ENCODE peak calls at places on chromosome 5, in five cellular contexts. One of them, this sample, is unnamed.

GRCh38 chr5:173534031-173534430 is 82.4 kb downstream of the BOD1 start:
- DNase-seq in fibroblast of lung: no peak
- DNase-seq in AG04449: no peak
- DNase-seq in tibial nerve: no peak
- DNase-seq in GM10248: no peak
- DNase-seq in this sample: no peak

GRCh38 chr5:150081541-150082283 is 4.6 kb downstream of the CSF1R start:
- DNase-seq in fibroblast of lung: peak; percentile 35
- DNase-seq in AG04449: no peak
- DNase-seq in tibial nerve: peak; percentile 48
- DNase-seq in GM10248: peak; percentile 84
- DNase-seq in this sample: no peak

GRCh38 chr5:90226433-90227099 is 183.0 kb downstream of the CETN3 start:
- DNase-seq in fibroblast of lung: no peak
- DNase-seq in AG04449: no peak
- DNase-seq in tibial nerve: no peak
- DNase-seq in GM10248: no peak
- DNase-seq in this sample: no peak

GRCh38 chr5:92403308-92403707 is 1020.2 kb upstream of the ARRDC3 start:
- DNase-seq in fibroblast of lung: no peak
- DNase-seq in AG04449: no peak
- DNase-seq in tibial nerve: no peak
- DNase-seq in GM10248: no peak
- DNase-seq in this sample: no peak

GRCh38 chr5:1943481-1943880 is 60.8 kb upstream of the IRX4 start:
- DNase-seq in fibroblast of lung: no peak
- DNase-seq in AG04449: no peak
- DNase-seq in tibial nerve: no peak
- DNase-seq in GM10248: no peak
- DNase-seq in this sample: no peak

GRCh38 chr5:66958984-66959641 is 237.5 kb downstream of the CD180 start:
- DNase-seq in fibroblast of lung: peak; percentile 90
- DNase-seq in AG04449: peak; percentile 46
- DNase-seq in tibial nerve: peak; percentile 12
- DNase-seq in GM10248: no peak
- DNase-seq in this sample: no peak

GRCh38 chr5:43422143-43422542 is 10.0 kb upstream of the CCL28 start:
- DNase-seq in fibroblast of lung: peak; percentile 92
- DNase-seq in AG04449: no peak
- DNase-seq in tibial nerve: no peak
- DNase-seq in GM10248: no peak
- DNase-seq in this sample: no peak

GRCh38 chr5:157983906-157984551 is 125.1 kb upstream of the CLINT1 start:
- DNase-seq in fibroblast of lung: no peak
- DNase-seq in AG04449: no peak
- DNase-seq in tibial nerve: no peak
- DNase-seq in GM10248: no peak
- DNase-seq in this sample: no peak

GRCh38 chr5:178143901-178144300 is 9.8 kb downstream of the NHP2 start:
- DNase-seq in fibroblast of lung: no peak
- DNase-seq in AG04449: peak; percentile 17
- DNase-seq in tibial nerve: no peak
- DNase-seq in GM10248: no peak
- DNase-seq in this sample: no peak

GRCh38 chr5:72282878-72283277 is 37.2 kb downstream of the MRPS27 start:
- DNase-seq in fibroblast of lung: peak; percentile 69
- DNase-seq in AG04449: no peak
- DNase-seq in tibial nerve: no peak
- DNase-seq in GM10248: no peak
- DNase-seq in this sample: no peak

GRCh38 chr5:144191998-144192397 is 21.3 kb downstream of the KCTD16 start:
- DNase-seq in fibroblast of lung: peak; percentile 73
- DNase-seq in AG04449: no peak
- DNase-seq in tibial nerve: no peak
- DNase-seq in GM10248: peak; percentile 75
- DNase-seq in this sample: no peak

GRCh38 chr5:3734621-3735020 is 139.0 kb downstream of the IRX1 start:
- DNase-seq in fibroblast of lung: no peak
- DNase-seq in AG04449: no peak
- DNase-seq in tibial nerve: no peak
- DNase-seq in GM10248: no peak
- DNase-seq in this sample: no peak

GRCh38 chr5:147712583-147712982 is 69.9 kb downstream of the JAKMIP2 start:
- DNase-seq in fibroblast of lung: no peak
- DNase-seq in AG04449: no peak
- DNase-seq in tibial nerve: no peak
- DNase-seq in GM10248: no peak
- DNase-seq in this sample: no peak

GRCh38 chr5:160837749-160838593 is 14.0 kb downstream of the ATP10B start:
- DNase-seq in fibroblast of lung: no peak
- DNase-seq in AG04449: no peak
- DNase-seq in tibial nerve: no peak
- DNase-seq in GM10248: no peak
- DNase-seq in this sample: no peak

GRCh38 chr5:140966293-140967225 is at the start of gene PCDHAC2:
- DNase-seq in fibroblast of lung: peak; percentile 24
- DNase-seq in AG04449: no peak
- DNase-seq in tibial nerve: no peak
- DNase-seq in GM10248: no peak
- DNase-seq in this sample: no peak

GRCh38 chr5:90956511-90956910 is 397.9 kb downstream of the ADGRV1 start:
- DNase-seq in fibroblast of lung: no peak
- DNase-seq in AG04449: no peak
- DNase-seq in tibial nerve: no peak
- DNase-seq in GM10248: no peak
- DNase-seq in this sample: no peak

GRCh38 chr5:118919016-118919415 is 69.3 kb downstream of the DTWD2 start:
- DNase-seq in fibroblast of lung: no peak
- DNase-seq in AG04449: peak; percentile 3
- DNase-seq in tibial nerve: no peak
- DNase-seq in GM10248: no peak
- DNase-seq in this sample: no peak

GRCh38 chr5:56480305-56481146 is 247.4 kb upstream of the ANKRD55 start:
- DNase-seq in fibroblast of lung: peak; percentile 75
- DNase-seq in AG04449: no peak
- DNase-seq in tibial nerve: peak; percentile 58
- DNase-seq in GM10248: peak; percentile 35
- DNase-seq in this sample: no peak

GRCh38 chr5:33936004-33936380 is 194 bp upstream of the RXFP3 start:
- DNase-seq in fibroblast of lung: peak; percentile 69
- DNase-seq in AG04449: no peak
- DNase-seq in tibial nerve: peak; percentile 11
- DNase-seq in GM10248: peak; percentile 74
- DNase-seq in this sample: no peak

GRCh38 chr5:172498431-172499129 is 44.3 kb upstream of the SH3PXD2B start:
- DNase-seq in fibroblast of lung: no peak
- DNase-seq in AG04449: no peak
- DNase-seq in tibial nerve: peak; percentile 2
- DNase-seq in GM10248: peak; percentile 1
- DNase-seq in this sample: no peak

GRCh38 chr5:96023518-96023917 is 61.9 kb upstream of the ELL2 start:
- DNase-seq in fibroblast of lung: peak; percentile 87
- DNase-seq in AG04449: no peak
- DNase-seq in tibial nerve: no peak
- DNase-seq in GM10248: no peak
- DNase-seq in this sample: no peak

GRCh38 chr5:138440226-138441073 is 1.6 kb downstream of the REEP2 start:
- DNase-seq in fibroblast of lung: no peak
- DNase-seq in AG04449: no peak
- DNase-seq in tibial nerve: no peak
- DNase-seq in GM10248: no peak
- DNase-seq in this sample: no peak

GRCh38 chr5:138441221-138441620 is 2.4 kb downstream of the REEP2 start:
- DNase-seq in fibroblast of lung: no peak
- DNase-seq in AG04449: no peak
- DNase-seq in tibial nerve: no peak
- DNase-seq in GM10248: no peak
- DNase-seq in this sample: no peak

GRCh38 chr5:138439537-138440225 is 824 bp downstream of the REEP2 start:
- DNase-seq in fibroblast of lung: no peak
- DNase-seq in AG04449: no peak
- DNase-seq in tibial nerve: no peak
- DNase-seq in GM10248: no peak
- DNase-seq in this sample: no peak

GRCh38 chr5:138438003-138438723 is 694 bp upstream of the REEP2 start:
- DNase-seq in fibroblast of lung: no peak
- DNase-seq in AG04449: no peak
- DNase-seq in tibial nerve: no peak
- DNase-seq in GM10248: no peak
- DNase-seq in this sample: no peak

DNA sequence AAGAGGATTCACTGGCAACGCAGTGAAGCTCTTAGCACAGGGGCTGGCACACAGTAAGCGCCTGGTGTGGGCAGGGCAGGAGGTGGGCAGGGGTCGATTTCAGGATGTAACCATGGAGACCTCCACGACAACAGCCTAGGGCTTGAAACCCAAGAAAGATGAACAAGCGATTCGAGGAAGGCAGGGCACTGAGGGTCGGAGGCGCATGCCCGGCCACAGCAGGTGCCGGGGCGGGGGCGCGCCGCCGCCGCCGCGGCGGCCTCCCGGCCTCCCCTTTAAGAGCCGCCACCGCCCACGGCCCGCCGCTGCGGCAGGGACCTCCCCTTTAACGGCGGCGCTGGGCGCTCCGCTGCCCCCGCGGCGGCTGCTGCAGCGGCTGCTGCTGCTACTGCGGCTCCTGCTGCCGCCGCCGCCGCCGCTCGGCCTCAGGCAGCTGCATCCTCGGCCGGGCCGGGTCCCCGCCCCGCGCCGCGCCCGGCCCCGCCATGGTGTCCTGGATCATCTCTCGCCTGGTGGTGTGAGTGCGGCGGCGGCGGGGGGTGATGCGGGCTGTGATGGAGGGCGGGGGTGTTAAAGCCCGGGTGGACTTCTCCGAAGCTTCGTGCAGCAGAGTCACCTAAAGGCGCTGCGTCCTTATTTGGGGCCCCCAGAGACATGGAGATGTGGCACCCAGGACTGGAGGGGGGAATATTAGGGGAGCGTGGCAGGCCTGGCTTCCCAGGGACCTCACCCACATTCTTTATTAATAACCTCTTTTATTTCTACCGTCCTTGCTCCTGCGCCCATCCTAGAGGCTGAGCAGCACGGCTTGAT is at the start of gene REEP2:
- DNase-seq in fibroblast of lung: peak; percentile 57
- DNase-seq in AG04449: no peak
- DNase-seq in tibial nerve: no peak
- DNase-seq in GM10248: peak; percentile 90
- DNase-seq in this sample: peak; percentile 65
- TF ChIP-seq CTCF in fibroblast of lung: no peak
- TF ChIP-seq CTCF in AG04449: no peak
- TF ChIP-seq CTCF in tibial nerve: no peak
- TF ChIP-seq CTCF in GM10248: no peak
- TF ChIP-seq CTCF in this sample: no peak

GRCh38 chr5:35600591-35600990 is 17.1 kb upstream of the SPEF2 start:
- DNase-seq in fibroblast of lung: no peak
- DNase-seq in AG04449: no peak
- DNase-seq in tibial nerve: no peak
- DNase-seq in GM10248: no peak
- DNase-seq in this sample: no peak

GRCh38 chr5:35593338-35593737 is 24.3 kb upstream of the SPEF2 start:
- DNase-seq in fibroblast of lung: no peak
- DNase-seq in AG04449: no peak
- DNase-seq in tibial nerve: no peak
- DNase-seq in GM10248: no peak
- DNase-seq in this sample: no peak

DNA sequence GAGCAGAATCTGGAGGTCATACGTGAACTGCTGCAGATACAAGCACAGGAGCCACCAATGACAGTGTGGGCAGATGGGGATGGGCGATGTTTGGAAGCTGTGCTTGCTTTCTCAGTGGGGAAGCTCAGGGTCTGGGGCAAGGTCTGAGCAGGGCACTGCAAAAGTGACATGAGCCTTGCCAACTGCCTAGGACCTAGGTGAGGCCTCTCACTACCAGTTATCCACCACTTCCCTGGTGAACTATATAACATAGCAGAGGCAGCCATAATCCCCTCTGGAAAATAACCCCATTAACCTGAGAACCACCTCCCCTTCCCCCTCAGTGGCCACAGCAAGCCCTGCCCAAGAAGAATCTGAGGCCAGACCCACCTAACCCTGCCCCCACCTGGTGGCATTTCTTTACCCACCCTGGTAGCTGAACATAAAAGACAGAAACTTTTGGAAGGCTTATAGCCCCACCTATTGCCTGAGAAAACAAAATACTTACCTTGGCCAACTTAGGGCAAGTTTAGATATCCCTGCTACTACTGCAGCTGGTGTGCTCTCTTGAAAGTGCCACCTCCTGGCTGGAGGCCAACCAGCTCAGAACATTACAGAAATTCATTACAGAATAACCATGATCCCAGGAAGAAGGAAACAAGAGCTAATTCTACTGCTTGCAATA is 18.8 kb upstream of the SPEF2 start:
- DNase-seq in fibroblast of lung: no peak
- DNase-seq in AG04449: no peak
- DNase-seq in tibial nerve: no peak
- DNase-seq in GM10248: no peak
- DNase-seq in this sample: no peak
- TF ChIP-seq CTCF in fibroblast of lung: no peak
- TF ChIP-seq CTCF in AG04449: no peak
- TF ChIP-seq CTCF in tibial nerve: no peak
- TF ChIP-seq CTCF in GM10248: no peak
- TF ChIP-seq CTCF in this sample: no peak

GRCh38 chr5:151298063-151298462 is 5.5 kb downstream of the SLC36A3 start:
- DNase-seq in fibroblast of lung: no peak
- DNase-seq in AG04449: no peak
- DNase-seq in tibial nerve: peak; percentile 15
- DNase-seq in GM10248: no peak
- DNase-seq in this sample: no peak
- TF ChIP-seq CTCF in fibroblast of lung: peak; percentile 59
- TF ChIP-seq CTCF in AG04449: no peak
- TF ChIP-seq CTCF in tibial nerve: no peak
- TF ChIP-seq CTCF in GM10248: no peak
- TF ChIP-seq CTCF in this sample: no peak

GRCh38 chr5:6046296-6046695 is 332.1 kb downstream of the MED10 start:
- DNase-seq in fibroblast of lung: no peak
- DNase-seq in AG04449: no peak
- DNase-seq in tibial nerve: no peak
- DNase-seq in GM10248: no peak
- DNase-seq in this sample: no peak
- TF ChIP-seq CTCF in fibroblast of lung: no peak
- TF ChIP-seq CTCF in AG04449: no peak
- TF ChIP-seq CTCF in tibial nerve: no peak
- TF ChIP-seq CTCF in GM10248: no peak
- TF ChIP-seq CTCF in this sample: no peak